ENCODE peak calls at places on chromosome 5, in six cellular contexts. V is HepG2, B is GM12878, L is GM12891, T is K562, C is H1. U is an unnamed sample.

GRCh38 chr5:157464518-157465171 is 4.6 kb downstream of the NIPAL4 start:
- DNase-seq in V (no peak), L (no peak), B (peak), C (no peak), T (peak), U (no peak)

GRCh38 chr5:160398806-160399205 is 1.0 kb downstream of the FAM200C start:
- DNase-seq in V (no peak), L (no peak), T (no peak), C (no peak), B (no peak), U (no peak)

GRCh38 chr5:170280090-170280493 is 17.5 kb downstream of the LCP2 start:
- DNase-seq in T (no peak), C (no peak), B (no peak), V (no peak), L (no peak), U (no peak)

GRCh38 chr5:132747064-132747692 is at the start of gene CCNI2:
- DNase-seq in L (peak), V (no peak), B (no peak), C (no peak), T (no peak), U (peak)

GRCh38 chr5:97094579-97095317 is 47.7 kb downstream of the LIX1 start:
- DNase-seq in T (no peak), C (no peak), L (peak), V (no peak), B (peak), U (peak)

GRCh38 chr5:151384106-151384505 is 36.7 kb upstream of the SLC36A2 start:
- DNase-seq in B (no peak), L (no peak), V (no peak), C (no peak), T (no peak), U (no peak)

GRCh38 chr5:7916171-7916804 is 47.3 kb downstream of the MTRR start:
- DNase-seq in L (no peak), B (no peak), V (no peak), T (no peak), C (no peak), U (no peak)

GRCh38 chr5:173781826-173782670 is 106.1 kb upstream of the CPEB4 start:
- DNase-seq in V (no peak), C (no peak), B (peak), L (no peak), T (peak), U (no peak)

GRCh38 chr5:176994460-176995121 is 12.0 kb downstream of the UIMC1 start:
- DNase-seq in C (no peak), T (peak), V (peak), L (peak), B (peak), U (peak)

GRCh38 chr5:135631356-135631755 is 52.6 kb upstream of the CXCL14 start:
- DNase-seq in B (no peak), L (no peak), C (no peak), V (no peak), T (no peak), U (no peak)

GRCh38 chr5:57770029-57770428 is 287.4 kb upstream of the ACTBL2 start:
- DNase-seq in V (no peak), B (no peak), L (no peak), C (no peak), T (no peak), U (no peak)

GRCh38 chr5:99926463-99926862 is 608.7 kb upstream of the FAM174A start:
- DNase-seq in C (no peak), L (no peak), T (no peak), V (no peak), B (no peak), U (no peak)

GRCh38 chr5:174371600-174372094 is 326.1 kb downstream of the NSG2 start:
- DNase-seq in C (no peak), T (peak), V (no peak), B (no peak), L (no peak), U (no peak)

GRCh38 chr5:125722550-125722949 is 700.7 kb upstream of the GRAMD2B start:
- DNase-seq in T (no peak), B (no peak), C (no peak), V (no peak), L (no peak), U (no peak)

GRCh38 chr5:14534773-14535172 is 46.8 kb upstream of the OTULINL start:
- DNase-seq in B (no peak), V (no peak), T (no peak), L (no peak), C (no peak), U (no peak)

GRCh38 chr5:79225026-79225425 is 10.9 kb upstream of the JMY start:
- DNase-seq in T (no peak), C (no peak), V (no peak), L (no peak), B (no peak), U (no peak)

GRCh38 chr5:82676663-82677062 is 398.5 kb upstream of the RPS23 start:
- DNase-seq in B (peak), L (no peak), C (no peak), T (no peak), V (no peak), U (no peak)

GRCh38 chr5:107968465-107968864 is 297.7 kb upstream of the EFNA5 start:
- DNase-seq in B (no peak), V (no peak), C (no peak), T (no peak), L (no peak), U (no peak)

GRCh38 chr5:56358703-56359428 is 125.7 kb upstream of the ANKRD55 start:
- DNase-seq in T (no peak), L (no peak), C (no peak), V (peak), B (no peak), U (no peak)

GRCh38 chr5:65952259-65952658 is 25.9 kb downstream of the ERBIN start:
- DNase-seq in C (no peak), V (no peak), T (no peak), L (no peak), B (no peak), U (no peak)

GRCh38 chr5:68066277-68066955 is 149.1 kb upstream of the PIK3R1 start:
- DNase-seq in V (no peak), T (no peak), L (no peak), C (no peak), B (no peak), U (no peak)

GRCh38 chr5:128196791-128197190 is 113.2 kb downstream of the SLC12A2 start:
- DNase-seq in C (no peak), T (peak), V (no peak), L (no peak), B (no peak), U (no peak)

GRCh38 chr5:112973036-112973435 is 3.6 kb upstream of the DCP2 start:
- DNase-seq in C (no peak), B (no peak), L (no peak), T (no peak), V (no peak), U (no peak)

GRCh38 chr5:56148453-56148971 is 84.6 kb downstream of the ANKRD55 start:
- DNase-seq in V (no peak), L (peak), C (no peak), T (no peak), B (peak), U (no peak)

GRCh38 chr5:17094830-17095229 is 122.6 kb upstream of the BASP1 start:
- DNase-seq in B (no peak), C (no peak), V (no peak), T (no peak), L (no peak), U (no peak)

GRCh38 chr5:139390639-139391569 is 1.2 kb upstream of the MZB1 start:
- DNase-seq in V (no peak), C (no peak), L (no peak), T (no peak), B (no peak), U (no peak)
- TF ChIP-seq POLR2A in V (no peak), C (no peak), L (no peak), T (no peak), B (no peak), U (no peak)

DNA sequence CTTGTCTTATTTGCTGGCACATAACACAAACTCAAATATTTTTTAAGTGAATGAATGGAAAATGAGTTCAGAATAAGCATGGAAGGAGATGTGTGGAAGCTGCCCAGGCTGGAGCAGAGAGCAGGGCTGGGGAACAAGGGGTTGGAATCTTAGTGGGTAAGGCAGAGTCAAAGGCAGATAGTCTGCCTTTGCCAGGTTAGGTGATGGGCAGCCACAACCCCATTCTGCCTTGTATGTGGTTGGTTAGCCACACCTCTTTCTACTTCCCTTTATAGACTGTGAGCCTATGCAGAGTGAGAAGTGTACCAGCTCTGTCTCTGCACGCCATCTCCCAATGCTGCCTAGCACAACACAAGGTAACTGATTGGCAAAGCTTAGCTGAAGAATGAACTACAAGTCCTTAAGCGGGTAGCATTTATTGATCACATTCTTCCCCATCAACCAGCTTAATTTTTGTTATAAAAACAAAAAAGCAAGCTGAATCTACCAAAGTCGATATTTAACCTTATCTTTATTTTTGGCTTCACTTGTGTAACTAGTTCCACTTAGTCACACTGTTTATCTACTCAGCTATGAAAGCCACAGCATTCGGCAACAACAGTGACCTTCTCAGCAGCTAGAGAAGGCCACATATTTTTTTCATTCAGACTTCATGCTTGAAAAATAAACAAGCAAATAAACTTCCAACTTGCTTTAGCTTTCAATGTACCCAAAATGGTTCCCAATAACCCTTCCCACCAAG is 69.6 kb downstream of the KLHL3 start:
- DNase-seq in L (peak), V (no peak), B (peak), T (no peak), C (no peak), U (peak)
- TF ChIP-seq TAF1 in L (no peak), V (no peak), B (no peak), T (no peak), C (no peak), U (no peak)

DNA sequence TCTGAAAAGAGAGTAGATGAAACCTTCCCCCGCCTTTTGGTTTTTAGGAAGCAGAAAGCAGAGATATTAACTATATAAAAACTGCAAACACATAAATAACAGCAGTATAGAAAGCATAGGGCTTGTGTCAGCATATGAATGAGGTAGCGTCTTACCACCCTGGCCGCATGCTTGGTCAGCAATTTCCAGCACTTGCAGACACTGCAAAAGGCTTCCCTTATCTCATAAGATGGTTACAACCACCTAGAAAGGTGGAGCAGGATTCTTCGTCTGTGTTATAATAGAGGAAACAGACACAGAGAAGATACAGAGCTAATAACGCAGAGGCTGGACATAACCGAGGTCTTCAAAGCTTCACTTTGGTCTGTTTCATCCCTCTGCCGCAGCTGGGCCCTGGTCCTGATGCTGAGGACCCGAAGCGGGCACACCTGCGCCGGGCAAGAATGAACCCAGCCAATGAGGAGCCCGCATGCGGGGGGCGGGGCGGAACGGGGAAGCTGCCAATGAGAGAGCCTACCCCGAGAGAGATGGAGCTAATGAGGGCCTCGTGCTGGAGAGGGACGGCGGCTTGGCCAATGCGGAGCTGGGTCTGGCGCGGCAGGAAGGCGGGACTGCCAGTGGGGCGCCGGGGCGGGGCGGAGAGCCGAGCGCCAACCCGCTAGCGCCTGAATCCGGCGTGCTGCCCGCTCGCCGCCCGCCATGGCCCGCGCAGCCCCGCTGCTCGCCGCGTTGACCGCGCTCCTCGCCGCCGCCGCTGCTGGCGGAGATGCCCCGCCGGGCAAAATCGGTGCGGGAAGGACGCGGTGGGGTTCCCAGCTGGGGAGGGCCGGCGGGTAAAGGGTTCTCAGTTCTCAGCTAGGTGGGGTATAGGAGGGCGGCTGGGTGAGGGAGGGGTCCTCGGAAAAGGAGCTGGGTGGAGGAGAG is at the start of gene PCYOX1L:
- DNase-seq in B (peak), C (peak), V (peak), L (peak), T (peak), U (peak)
- TF ChIP-seq POLR2A in B (peak), C (no peak), V (no peak), L (no peak), T (peak), U (peak)

GRCh38 chr5:154464435-154464834 is 13.6 kb downstream of the HAND1 start:
- DNase-seq in T (no peak), L (no peak), B (no peak), C (no peak), V (no peak), U (no peak)

GRCh38 chr5:154461531-154461930 is 15.7 kb downstream of the SAP30L start:
- DNase-seq in L (no peak), B (no peak), T (no peak), V (no peak), C (no peak), U (no peak)

GRCh38 chr5:154459015-154459414 is 13.2 kb downstream of the SAP30L start:
- DNase-seq in C (no peak), L (no peak), B (no peak), V (no peak), T (no peak), U (no peak)

GRCh38 chr5:154456540-154456939 is 10.7 kb downstream of the SAP30L start:
- DNase-seq in B (no peak), V (no peak), T (no peak), L (no peak), C (no peak), U (no peak)

DNA sequence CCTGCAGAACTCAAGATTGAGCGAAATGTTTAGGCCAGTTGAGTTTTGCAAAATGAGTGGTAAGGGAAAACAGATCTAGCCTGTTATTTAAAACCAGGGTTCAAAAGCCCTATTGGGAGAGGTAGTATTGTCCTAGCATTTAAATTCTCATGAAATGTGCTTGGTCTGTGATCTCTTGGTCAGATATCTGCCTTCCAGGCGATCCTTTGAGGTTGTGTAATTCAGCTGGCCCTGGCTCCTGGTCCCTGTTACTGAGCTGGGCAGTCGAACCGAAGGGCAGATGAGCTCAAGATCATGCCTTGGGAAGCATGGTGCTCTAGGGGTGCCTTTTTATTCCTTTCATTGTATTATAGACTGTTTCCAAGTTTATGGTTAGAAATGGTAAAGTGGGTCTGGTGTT is 14.4 kb downstream of the SAP30L start:
- DNase-seq in L (no peak), T (no peak), C (no peak), V (no peak), B (no peak), U (no peak)
- TF ChIP-seq TAF1 in L (no peak), T (no peak), C (no peak), V (no peak), B (no peak), U (no peak)

GRCh38 chr5:140302786-140303639 is at the start of gene PFDN1:
- DNase-seq in V (peak), C (peak), L (peak), B (peak), T (peak), U (peak)
- TF ChIP-seq POLR2A in V (peak), C (peak), L (peak), B (peak), T (peak), U (peak)

DNA sequence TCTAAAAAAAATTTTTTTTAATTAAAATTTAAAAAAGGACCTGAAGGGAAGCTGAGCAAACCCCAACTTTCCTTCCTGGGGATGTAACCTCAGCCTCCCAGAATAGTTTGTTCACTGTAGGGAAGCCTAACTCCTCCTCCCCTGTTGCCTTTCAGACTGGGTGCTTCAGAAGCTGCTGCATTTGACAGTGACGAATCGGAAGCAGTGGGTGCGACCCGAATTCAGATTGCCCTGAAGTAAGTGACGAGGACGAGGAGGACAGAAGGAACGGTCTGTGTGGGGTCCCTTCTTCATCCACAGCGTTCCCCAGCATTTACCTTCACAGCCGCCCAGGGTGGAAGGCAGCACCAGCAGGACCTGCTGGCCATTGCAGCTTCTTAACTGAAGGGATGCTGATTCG is 57.7 kb upstream of the RARS1 start:
- DNase-seq in T (no peak), B (no peak), L (no peak), V (no peak), C (no peak), U (no peak)
- TF ChIP-seq TAF1 in T (no peak), B (no peak), L (no peak), V (no peak), C (no peak), U (no peak)